ENCODE peak calls at places on chromosomes 3 and 15, in four cellular contexts. X is retinal pigment epithelial cell, J is progenitor cell of endocrine pancreas, M is K562. C is an unnamed sample.

GRCh38 chr3:12040902-12041301 is 36.7 kb downstream of the SYN2 start:
- DNase-seq in X (no peak), M (no peak), J (no peak), C (no peak)

GRCh38 chr3:125043599-125044151 is 12.1 kb downstream of the HEG1 start:
- DNase-seq in X (no peak), J (no peak), M (no peak), C (peak)

GRCh38 chr15:54273928-54274327 is 295.7 kb downstream of the UNC13C start:
- DNase-seq in M (no peak), J (no peak), X (no peak), C (no peak)

GRCh38 chr15:29636140-29636539 is 186.1 kb downstream of the TJP1 start:
- DNase-seq in M (no peak), J (no peak), X (no peak), C (no peak)

GRCh38 chr3:113812854-113813253 is 25.7 kb upstream of the GRAMD1C start:
- DNase-seq in M (no peak), X (no peak), J (no peak), C (no peak)

GRCh38 chr15:63939531-63940130 is 105.9 kb upstream of the HERC1 start:
- DNase-seq in J (no peak), M (no peak), X (no peak), C (peak)

GRCh38 chr3:62601238-62601856 is 228.0 kb upstream of the FEZF2 start:
- DNase-seq in X (peak), J (no peak), M (no peak), C (peak)

GRCh38 chr15:90405208-90405607 is 17.2 kb downstream of the IQGAP1 start:
- DNase-seq in J (no peak), M (no peak), X (no peak), C (no peak)

GRCh38 chr15:79673416-79674123 is 223.2 kb downstream of the MTHFS start:
- DNase-seq in J (no peak), X (no peak), M (no peak), C (peak)

GRCh38 chr3:45143673-45144670 is 2.2 kb downstream of the CDCP1 start:
- DNase-seq in M (peak), X (no peak), J (no peak), C (no peak)

GRCh38 chr3:50630394-50630793 is 13.4 kb downstream of the MAPKAPK3 start:
- DNase-seq in X (no peak), J (no peak), M (no peak), C (no peak)

GRCh38 chr3:150495149-150495548 is 51.1 kb downstream of the SERP1 start:
- DNase-seq in M (no peak), X (no peak), J (no peak), C (no peak)

GRCh38 chr3:73086071-73086494 is 24.6 kb downstream of the EBLN2 start:
- DNase-seq in X (no peak), J (no peak), M (peak), C (peak)

GRCh38 chr3:145088917-145089316 is 1072.1 kb downstream of the PLOD2 start:
- DNase-seq in X (no peak), J (no peak), M (no peak), C (no peak)

GRCh38 chr15:29322407-29322806 is 52.8 kb upstream of the NSMCE3 start:
- DNase-seq in M (no peak), J (no peak), X (no peak), C (peak)

GRCh38 chr3:71129611-71130515 is 453.7 kb downstream of the FOXP1 start:
- DNase-seq in X (no peak), J (no peak), M (no peak), C (peak)

GRCh38 chr15:81337713-81338157 is 13.8 kb upstream of the STARD5 start:
- DNase-seq in X (no peak), J (no peak), M (no peak), C (peak)

GRCh38 chr15:95930659-95931375 is 399.7 kb upstream of the NR2F2 start:
- DNase-seq in X (no peak), J (no peak), M (peak), C (no peak)

GRCh38 chr3:22263042-22263441 is 512.0 kb upstream of the ZNF385D start:
- DNase-seq in X (peak), J (no peak), M (no peak), C (peak)

GRCh38 chr15:89329329-89330084 is 5.1 kb downstream of the POLG start:
- DNase-seq in J (no peak), X (no peak), M (no peak), C (no peak)

GRCh38 chr15:94414921-94415320 is 183.6 kb downstream of the MCTP2 start:
- DNase-seq in X (no peak), J (no peak), M (no peak), C (no peak)

GRCh38 chr15:22902578-22902977 is 64.1 kb downstream of the NIPA2 start:
- DNase-seq in J (no peak), M (no peak), X (no peak), C (no peak)

GRCh38 chr3:168071535-168071934 is 24.2 kb downstream of the GOLIM4 start:
- DNase-seq in J (no peak), X (peak), M (no peak), C (peak)

GRCh38 chr3:114221881-114222264 is 15.5 kb downstream of the ZNF80 start:
- DNase-seq in J (no peak), X (no peak), M (no peak), C (no peak)

GRCh38 chr3:113912551-113913246 is 35.1 kb upstream of the ZDHHC23 start:
- DNase-seq in X (peak), J (no peak), M (peak), C (peak)

GRCh38 chr15:52295421-52295991 is at the start of gene MYO5C:
- DNase-seq in X (no peak), M (no peak), J (peak), C (peak)

GRCh38 chr3:105585-105984 is 91.0 kb upstream of the CHL1 start:
- DNase-seq in M (no peak), X (no peak), J (no peak), C (no peak)

GRCh38 chr15:41160639-41161315 is 44.7 kb upstream of the INO80 start:
- DNase-seq in X (no peak), J (no peak), M (no peak), C (peak)

GRCh38 chr3:23696842-23697241 is 108.9 kb upstream of the UBE2E1 start:
- DNase-seq in J (no peak), X (no peak), M (no peak), C (peak)

GRCh38 chr3:177195242-177195940 is 1.9 kb downstream of the TBL1XR1 start:
- DNase-seq in J (no peak), X (no peak), M (peak), C (peak)

GRCh38 chr3:77321646-77322045 is 281.7 kb downstream of the ROBO2 start:
- DNase-seq in M (no peak), J (no peak), X (no peak), C (no peak)

GRCh38 chr3:77323616-77324015 is 283.7 kb downstream of the ROBO2 start:
- DNase-seq in X (no peak), M (no peak), J (no peak), C (no peak)

GRCh38 chr3:77320514-77320913 is 280.6 kb downstream of the ROBO2 start:
- DNase-seq in M (peak), X (peak), J (no peak), C (peak)

GRCh38 chr3:77324115-77324514 is 284.2 kb downstream of the ROBO2 start:
- DNase-seq in M (no peak), J (no peak), X (no peak), C (no peak)

GRCh38 chr3:77319711-77320110 is 279.8 kb downstream of the ROBO2 start:
- DNase-seq in J (no peak), M (peak), X (no peak), C (no peak)
- TF ChIP-seq CTCF in J (peak), M (peak), X (peak), C (peak)

DNA sequence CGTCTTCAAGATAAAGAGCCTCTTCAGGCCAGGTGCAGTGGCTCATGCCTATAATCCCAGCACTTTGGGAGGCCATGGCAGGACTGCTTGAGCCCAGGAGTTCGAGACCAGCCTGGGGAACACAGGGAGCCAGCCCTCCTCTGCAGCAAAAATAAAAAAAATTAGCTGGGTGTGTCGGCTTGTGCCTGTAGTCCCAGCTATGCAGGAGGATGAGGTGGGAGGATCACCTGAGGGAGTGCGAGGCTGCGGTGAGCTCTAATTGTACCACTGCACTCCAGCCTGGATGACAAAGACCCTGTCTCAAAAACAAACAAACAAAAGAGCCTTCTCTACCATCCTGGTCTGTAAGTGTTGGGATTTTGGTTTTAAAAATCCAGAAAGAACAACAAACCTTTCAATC is 11.1 kb downstream of the WDR53 start:
- DNase-seq in M (no peak), X (no peak), J (no peak), C (no peak)
- TF ChIP-seq CTCF in M (no peak), X (no peak), J (no peak), C (no peak)

GRCh38 chr3:188884299-188885043 is 287.3 kb upstream of the TPRG1 start:
- DNase-seq in X (no peak), M (no peak), J (no peak), C (no peak)

GRCh38 chr3:188877381-188877780 is 294.4 kb upstream of the TPRG1 start:
- DNase-seq in X (no peak), J (no peak), M (no peak), C (no peak)

GRCh38 chr3:188876370-188876769 is 295.4 kb upstream of the TPRG1 start:
- DNase-seq in J (no peak), X (no peak), M (no peak), C (no peak)

GRCh38 chr3:188881954-188882641 is 289.7 kb upstream of the TPRG1 start:
- DNase-seq in X (peak), J (no peak), M (no peak), C (peak)
- TF ChIP-seq CTCF in X (no peak), J (no peak), M (no peak), C (no peak)

GRCh38 chr3:15241341-15241740 is 35.3 kb downstream of the CAPN7 start:
- DNase-seq in X (no peak), J (no peak), M (peak), C (peak)
- TF ChIP-seq CTCF in X (peak), J (peak), M (peak), C (peak)

DNA sequence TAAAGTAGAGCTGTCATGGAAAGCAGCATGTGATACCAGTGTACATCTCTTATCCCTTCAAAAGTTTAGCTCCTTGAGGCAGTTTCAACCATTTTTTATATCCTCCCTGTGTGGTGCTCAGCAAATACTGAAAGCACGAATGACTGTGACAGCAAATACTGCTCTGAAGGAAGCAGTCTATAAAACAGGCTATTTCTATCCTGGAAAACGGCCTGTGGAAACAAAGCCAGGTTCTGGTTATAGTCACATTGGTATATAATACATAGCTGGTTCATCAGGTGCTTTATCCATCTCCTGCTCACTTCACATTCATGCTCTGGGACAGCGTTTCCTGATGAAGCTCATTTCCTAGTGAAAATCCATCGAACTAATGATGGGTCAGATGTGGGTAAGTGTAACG is 275.6 kb upstream of the C2CD4B start:
- DNase-seq in J (no peak), X (no peak), M (no peak), C (no peak)
- TF ChIP-seq CTCF in J (no peak), X (no peak), M (no peak), C (no peak)

GRCh38 chr15:36784098-36784670 is 204.8 kb downstream of the CDIN1 start:
- DNase-seq in X (no peak), J (no peak), M (no peak), C (no peak)
- TF ChIP-seq CTCF in X (no peak), J (no peak), M (no peak), C (no peak)

GRCh38 chr3:60463655-60464054 is 787.6 kb downstream of the FHIT start:
- DNase-seq in X (no peak), M (no peak), J (no peak), C (no peak)
- TF ChIP-seq CTCF in X (no peak), M (no peak), J (no peak), C (no peak)

GRCh38 chr3:104635872-104636580 is 730.7 kb upstream of the ALCAM start:
- DNase-seq in J (no peak), X (no peak), M (no peak), C (no peak)
- TF ChIP-seq CTCF in J (no peak), X (no peak), M (no peak), C (peak)

GRCh38 chr3:21170964-21171363 is 580.0 kb downstream of the ZNF385D start:
- DNase-seq in J (no peak), X (no peak), M (no peak), C (peak)
- TF ChIP-seq CTCF in J (peak), X (peak), M (peak), C (peak)